ENCODE peak calls at places on chromosomes 16 and 17, in eight cellular contexts. B, P, K, M, Q, T, W and Z are unnamed samples.

GRCh38 chr17:78278139-78278741 is 46.8 kb downstream of the TMEM235 start:
- DNase-seq in B (no peak), P (no peak), K (no peak), M (no peak), Q (no peak), T (no peak), W (no peak), Z (no peak)

GRCh38 chr17:82520041-82520910 is 744 bp downstream of the FOXK2 start:
- DNase-seq in B (peak; percentile 49), P (no peak), K (no peak), M (peak; percentile 55), Q (peak; percentile 40), T (no peak), W (no peak), Z (peak; percentile 71)

GRCh38 chr16:24216961-24217360 is 39.2 kb upstream of the CACNG3 start:
- DNase-seq in B (no peak), P (no peak), K (no peak), M (no peak), Q (no peak), T (no peak), W (no peak), Z (no peak)

GRCh38 chr17:4786111-4786491 is at the start of gene VMO1:
- DNase-seq in B (no peak), P (no peak), K (no peak), M (no peak), Q (no peak), T (no peak), W (no peak), Z (peak; percentile 76)

GRCh38 chr17:28749516-28750177 is 5.8 kb downstream of the TRAF4 start:
- DNase-seq in B (no peak), P (no peak), K (no peak), M (no peak), Q (no peak), T (no peak), W (no peak), Z (peak; percentile 55)

GRCh38 chr17:30554839-30555751 is 77.9 kb downstream of the GOSR1 start:
- DNase-seq in B (no peak), P (peak; percentile 55), K (no peak), M (peak; percentile 37), Q (no peak), T (peak; percentile 15), W (peak; percentile 34), Z (no peak)

GRCh38 chr17:81027591-81028505 is 7.1 kb upstream of the BAIAP2 start:
- DNase-seq in B (no peak), P (no peak), K (no peak), M (peak; percentile 54), Q (peak; percentile 18), T (no peak), W (no peak), Z (no peak)

GRCh38 chr16:88072571-88073001 is 121.4 kb downstream of the BANP start:
- DNase-seq in B (no peak), P (no peak), K (no peak), M (peak; percentile 36), Q (peak; percentile 18), T (no peak), W (no peak), Z (peak; percentile 44)

GRCh38 chr16:69890114-69890890 is 60.8 kb upstream of the CLEC18A start:
- DNase-seq in B (no peak), P (no peak), K (peak; percentile 36), M (no peak), Q (peak; percentile 62), T (peak; percentile 42), W (peak; percentile 82), Z (peak; percentile 69)

GRCh38 chr17:61400058-61400785 is 579 bp downstream of the TBX2 start:
- DNase-seq in B (no peak), P (peak; percentile 71), K (no peak), M (peak; percentile 53), Q (peak; percentile 47), T (peak; percentile 40), W (no peak), Z (peak; percentile 77)

GRCh38 chr17:65039349-65039988 is 17.1 kb downstream of the GNA13 start:
- DNase-seq in B (peak; percentile 85), P (no peak), K (no peak), M (no peak), Q (no peak), T (no peak), W (no peak), Z (no peak)

GRCh38 chr17:9148908-9149536 is 127.7 kb downstream of the NTN1 start:
- DNase-seq in B (no peak), P (no peak), K (peak; percentile 16), M (no peak), Q (no peak), T (no peak), W (no peak), Z (no peak)

GRCh38 chr16:23920899-23921298 is 85.1 kb downstream of the PRKCB start:
- DNase-seq in B (no peak), P (no peak), K (no peak), M (no peak), Q (no peak), T (no peak), W (no peak), Z (no peak)

GRCh38 chr16:57167951-57168350 is 17.9 kb downstream of the PSME3IP1 start:
- DNase-seq in B (peak; percentile 74), P (peak; percentile 73), K (no peak), M (no peak), Q (no peak), T (peak; percentile 83), W (peak; percentile 83), Z (no peak)

GRCh38 chr17:53687324-53687723 is 135.4 kb upstream of the KIF2B start:
- DNase-seq in B (no peak), P (no peak), K (no peak), M (no peak), Q (no peak), T (no peak), W (no peak), Z (no peak)

GRCh38 chr16:80824623-80825364 is 20.4 kb upstream of the CDYL2 start:
- DNase-seq in B (peak; percentile 46), P (peak; percentile 74), K (no peak), M (no peak), Q (no peak), T (peak; percentile 67), W (peak; percentile 79), Z (no peak)

GRCh38 chr17:79023886-79024771 is at the start of gene C1QTNF1:
- DNase-seq in B (no peak), P (peak; percentile 35), K (no peak), M (peak; percentile 69), Q (peak; percentile 79), T (peak; percentile 38), W (no peak), Z (peak; percentile 91)

GRCh38 chr17:61285483-61286320 is 113.9 kb upstream of the TBX2 start:
- DNase-seq in B (no peak), P (no peak), K (no peak), M (no peak), Q (peak; percentile 64), T (peak; percentile 98), W (no peak), Z (peak; percentile 26)

GRCh38 chr17:42309142-42309541 is 20.8 kb downstream of the STAT5A start:
- DNase-seq in B (no peak), P (no peak), K (no peak), M (no peak), Q (no peak), T (no peak), W (no peak), Z (no peak)

GRCh38 chr16:30972872-30973271 is 12.1 kb upstream of the HSD3B7 start:
- DNase-seq in B (no peak), P (peak; percentile 39), K (no peak), M (no peak), Q (no peak), T (peak; percentile 31), W (no peak), Z (peak; percentile 40)

GRCh38 chr16:61926766-61927165 is 109.5 kb downstream of the CDH8 start:
- DNase-seq in B (no peak), P (no peak), K (no peak), M (no peak), Q (no peak), T (no peak), W (no peak), Z (no peak)

GRCh38 chr16:85302848-85303353 is 190.6 kb upstream of the CIBAR2 start:
- DNase-seq in B (no peak), P (no peak), K (no peak), M (no peak), Q (no peak), T (no peak), W (no peak), Z (no peak)
- H3K4me3 ChIP-seq in B (no peak overlapping the region), P (peak overlapping the region; percentile 55), K (peak overlapping the region; percentile 37), M (peak overlapping the region; percentile 20), Q (no peak overlapping the region), T (no peak overlapping the region), W (no peak overlapping the region), Z (no peak overlapping the region)

GRCh38 chr16:19008770-19009169 is 25.0 kb downstream of the TMC7 start:
- DNase-seq in B (no peak), P (no peak), K (no peak), M (no peak), Q (no peak), T (peak; percentile 72), W (no peak), Z (no peak)
- H3K9me3 ChIP-seq in B (no peaks in the 10 kb centered on the region), P (peaks cover 11% of the 10 kb centered on the region), K (peaks cover 3% of the 10 kb centered on the region), M (peaks cover 5% of the 10 kb centered on the region), Q (no peaks in the 10 kb centered on the region), T (no peaks in the 10 kb centered on the region), W (no peaks in the 10 kb centered on the region), Z (peaks cover 2% of the 10 kb centered on the region)

DNA sequence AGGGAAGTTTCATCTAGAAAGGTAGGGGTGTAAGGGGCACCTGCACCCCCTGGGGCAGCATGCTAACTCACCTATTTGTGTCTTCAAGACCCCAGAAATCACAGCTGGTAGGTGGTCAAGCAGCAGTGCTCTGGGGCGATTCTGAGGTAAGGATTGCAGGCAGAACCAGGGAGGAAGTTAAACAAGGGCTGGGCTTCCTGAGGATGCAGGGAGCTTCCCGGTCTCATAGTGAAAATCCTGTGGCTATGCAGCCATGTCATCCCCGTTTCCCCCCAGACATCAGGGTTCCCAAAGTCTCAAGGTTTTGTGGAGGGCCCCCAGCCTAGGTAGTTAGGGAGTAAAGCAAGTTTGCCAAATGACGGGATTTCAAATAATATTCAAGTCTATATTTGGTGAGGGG is 78.5 kb downstream of the C16orf78 start:
- DNase-seq in B (no peak), P (no peak), K (no peak), M (no peak), Q (no peak), T (no peak), W (no peak), Z (no peak)
- H3K4me3 ChIP-seq in B (no peak overlapping the region), P (no peak overlapping the region), K (no peak overlapping the region), M (no peak overlapping the region), Q (peak overlapping the region; percentile 16), T (no peak overlapping the region), W (no peak overlapping the region), Z (peak overlapping the region; percentile 25)

GRCh38 chr17:39826334-39826733 is 37.8 kb downstream of the IKZF3 start:
- DNase-seq in B (no peak), P (no peak), K (no peak), M (no peak), Q (no peak), T (no peak), W (no peak), Z (no peak)
- H3K9me3 ChIP-seq in B (peaks cover 15% of the 10 kb centered on the region), P (peaks cover 30% of the 10 kb centered on the region), K (no peaks in the 10 kb centered on the region), M (peaks cover 5% of the 10 kb centered on the region), Q (no peaks in the 10 kb centered on the region), T (peaks cover 7% of the 10 kb centered on the region), W (peaks cover 2% of the 10 kb centered on the region), Z (peaks cover 4% of the 10 kb centered on the region)